ENCODE peak calls at places on chromosome 1, in eight cellular contexts. B, H, V, Q, Y, T, Z and C are unnamed samples.

GRCh38 chr1:180269848-180270766 is 40.0 kb downstream of the LHX4 start:
- DNase-seq in T (no peak), Z (no peak), H (peak; percentile 17), Q (no peak), V (no peak), B (no peak), Y (no peak), C (no peak)

GRCh38 chr1:33222381-33222780 is 33.9 kb upstream of the ZNF362 start:
- DNase-seq in H (peak; percentile 63), V (no peak), Z (no peak), B (no peak), Q (no peak), T (no peak), Y (no peak), C (no peak)

GRCh38 chr1:153345187-153346066 is 3.2 kb downstream of the PGLYRP4 start:
- DNase-seq in Z (peak; percentile 57), T (no peak), H (no peak), V (no peak), Q (no peak), B (no peak), Y (no peak), C (no peak)

GRCh38 chr1:8662380-8663072 is 154.9 kb downstream of the RERE start:
- DNase-seq in H (no peak), Z (no peak), Y (no peak), B (no peak), T (no peak), Q (no peak), V (no peak), C (no peak)

GRCh38 chr1:64401285-64401684 is 68.6 kb upstream of the CACHD1 start:
- DNase-seq in V (no peak), Y (no peak), B (no peak), Q (no peak), Z (no peak), H (no peak), T (no peak), C (no peak)

GRCh38 chr1:222189218-222189617 is 358.7 kb downstream of the HHIPL2 start:
- DNase-seq in Q (no peak), Z (no peak), Y (no peak), H (no peak), B (no peak), V (no peak), T (no peak), C (no peak)

GRCh38 chr1:224380003-224380402 is 23.3 kb downstream of the CNIH4 start:
- DNase-seq in Q (no peak), Z (peak; percentile 68), B (no peak), H (no peak), T (no peak), V (no peak), Y (no peak), C (no peak)

GRCh38 chr1:203880606-203881005 is 19.2 kb downstream of the SNRPE start:
- DNase-seq in Y (no peak), Z (no peak), H (no peak), B (no peak), V (no peak), Q (no peak), T (no peak), C (no peak)

GRCh38 chr1:225474986-225475820 is 47.4 kb upstream of the LBR start:
- DNase-seq in B (peak; percentile 59), Z (peak; percentile 65), H (no peak), V (peak; percentile 58), Y (no peak), Q (peak; percentile 84), T (peak; percentile 67), C (no peak)

GRCh38 chr1:220884109-220884980 is 5.1 kb downstream of the HLX start:
- DNase-seq in B (no peak), H (no peak), V (no peak), Y (no peak), T (no peak), Q (no peak), Z (no peak), C (no peak)

GRCh38 chr1:220880726-220881506 is 1.7 kb downstream of the HLX start:
- DNase-seq in Y (no peak), V (peak; percentile 32), H (no peak), B (peak; percentile 70), Z (no peak), T (peak; percentile 82), Q (no peak), C (no peak)

GRCh38 chr1:220879509-220880366 is 495 bp downstream of the HLX start:
- DNase-seq in V (peak; percentile 42), H (no peak), Y (no peak), Z (peak; percentile 24), B (peak; percentile 64), T (peak; percentile 46), Q (peak; percentile 54), C (no peak)

GRCh38 chr1:220880367-220880680 is 1.1 kb downstream of the HLX start:
- DNase-seq in H (no peak), T (peak; percentile 25), B (no peak), Z (no peak), Y (no peak), Q (no peak), V (no peak), C (no peak)

DNA sequence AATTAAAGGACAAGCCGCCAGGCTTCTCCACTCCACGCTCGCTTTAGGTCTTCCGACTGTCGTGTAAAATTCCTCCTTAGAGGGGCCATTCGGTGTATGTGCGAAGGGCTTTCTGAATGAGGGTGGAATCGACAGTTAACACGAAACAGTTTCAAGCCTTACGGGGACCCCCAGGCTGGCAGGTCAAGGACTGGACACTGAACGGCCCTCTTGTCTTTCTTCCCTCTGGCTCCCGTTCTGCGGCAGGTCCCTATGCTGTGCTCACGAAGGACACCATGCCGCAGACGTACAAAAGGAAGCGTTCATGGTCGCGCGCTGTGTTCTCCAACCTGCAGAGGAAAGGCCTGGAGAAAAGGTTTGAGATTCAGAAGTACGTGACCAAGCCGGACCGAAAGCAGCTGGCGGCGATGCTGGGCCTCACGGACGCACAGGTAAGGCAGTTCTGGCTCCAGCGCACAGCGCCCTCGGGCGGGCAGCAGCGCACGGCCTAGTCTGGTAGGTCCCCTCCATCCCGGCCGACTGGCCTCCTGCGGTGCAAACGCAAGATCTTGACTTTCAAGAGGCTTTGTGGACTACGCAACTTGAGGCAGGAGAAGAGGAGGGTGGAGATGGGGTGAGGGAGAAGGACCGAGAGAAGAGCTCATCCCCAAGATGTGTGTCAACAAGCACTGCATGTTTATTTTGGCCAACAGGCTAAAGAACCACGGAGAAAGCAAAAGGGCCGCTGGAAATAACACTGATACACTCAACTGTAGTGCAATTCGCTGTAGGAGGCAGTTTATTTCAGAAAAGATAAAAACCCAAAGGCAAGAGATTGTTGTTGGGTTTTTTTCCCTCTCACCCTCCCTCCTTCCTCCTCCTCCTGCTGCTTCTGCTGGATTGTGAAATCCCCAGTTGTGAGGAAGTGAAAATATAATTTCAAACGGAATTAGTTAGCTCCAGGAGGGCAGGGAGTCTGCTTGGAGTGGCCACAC is 3.0 kb downstream of the HLX start:
- DNase-seq in Q (no peak), Y (no peak), H (no peak), T (peak; percentile 84), V (no peak), B (no peak), Z (no peak), C (no peak)
- TF ChIP-seq CTCF in Q (no peak), Y (no peak), H (no peak), T (peak; percentile 39), V (no peak), B (peak; percentile 47), Z (no peak), C (no peak)

GRCh38 chr1:29239142-29239541 is 2.8 kb downstream of the PTPRU start:
- DNase-seq in Z (no peak), B (no peak), Y (no peak), V (peak; percentile 17), Q (no peak), T (no peak), H (peak; percentile 64), C (no peak)

GRCh38 chr1:29238601-29238964 is 2.3 kb downstream of the PTPRU start:
- DNase-seq in V (peak; percentile 5), T (no peak), Q (no peak), H (peak; percentile 15), B (no peak), Y (no peak), Z (no peak), C (no peak)

GRCh38 chr1:29240986-29241385 is 4.7 kb downstream of the PTPRU start:
- DNase-seq in Z (no peak), Y (no peak), H (no peak), Q (no peak), B (no peak), T (no peak), V (no peak), C (no peak)

GRCh38 chr1:29237906-29238600 is 1.7 kb downstream of the PTPRU start:
- DNase-seq in Q (peak; percentile 25), Y (no peak), Z (no peak), H (peak; percentile 48), T (peak; percentile 21), V (peak; percentile 39), B (peak; percentile 58), C (no peak)

DNA sequence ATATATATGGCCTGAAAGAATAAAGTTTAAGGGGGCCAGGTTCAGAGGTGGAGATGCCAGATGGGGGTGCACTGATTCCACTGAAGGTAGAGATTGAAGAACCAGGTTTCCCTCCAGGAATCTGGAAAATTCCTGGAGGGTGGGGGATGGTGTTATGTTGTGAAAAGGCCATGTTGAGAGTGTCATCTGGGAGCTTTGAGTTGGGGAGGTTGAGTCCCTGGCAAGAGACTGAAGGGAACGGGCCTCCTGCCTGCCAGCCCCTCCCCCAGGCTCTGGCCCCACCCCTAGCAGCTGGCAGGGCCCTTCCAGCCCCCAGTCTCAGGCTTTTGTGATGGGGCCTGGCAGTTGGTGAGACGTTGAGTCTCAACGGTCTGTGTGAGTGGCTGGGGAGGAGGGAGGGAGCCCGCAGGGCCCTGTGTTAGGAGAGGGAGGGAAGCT is 4.1 kb downstream of the PTPRU start:
- DNase-seq in Y (no peak), H (no peak), T (no peak), Z (no peak), Q (no peak), B (no peak), V (no peak), C (no peak)
- TF ChIP-seq CTCF in Y (peak; percentile 45), H (peak; percentile 44), T (no peak), Z (no peak), Q (no peak), B (no peak), V (no peak), C (peak; percentile 12)

DNA sequence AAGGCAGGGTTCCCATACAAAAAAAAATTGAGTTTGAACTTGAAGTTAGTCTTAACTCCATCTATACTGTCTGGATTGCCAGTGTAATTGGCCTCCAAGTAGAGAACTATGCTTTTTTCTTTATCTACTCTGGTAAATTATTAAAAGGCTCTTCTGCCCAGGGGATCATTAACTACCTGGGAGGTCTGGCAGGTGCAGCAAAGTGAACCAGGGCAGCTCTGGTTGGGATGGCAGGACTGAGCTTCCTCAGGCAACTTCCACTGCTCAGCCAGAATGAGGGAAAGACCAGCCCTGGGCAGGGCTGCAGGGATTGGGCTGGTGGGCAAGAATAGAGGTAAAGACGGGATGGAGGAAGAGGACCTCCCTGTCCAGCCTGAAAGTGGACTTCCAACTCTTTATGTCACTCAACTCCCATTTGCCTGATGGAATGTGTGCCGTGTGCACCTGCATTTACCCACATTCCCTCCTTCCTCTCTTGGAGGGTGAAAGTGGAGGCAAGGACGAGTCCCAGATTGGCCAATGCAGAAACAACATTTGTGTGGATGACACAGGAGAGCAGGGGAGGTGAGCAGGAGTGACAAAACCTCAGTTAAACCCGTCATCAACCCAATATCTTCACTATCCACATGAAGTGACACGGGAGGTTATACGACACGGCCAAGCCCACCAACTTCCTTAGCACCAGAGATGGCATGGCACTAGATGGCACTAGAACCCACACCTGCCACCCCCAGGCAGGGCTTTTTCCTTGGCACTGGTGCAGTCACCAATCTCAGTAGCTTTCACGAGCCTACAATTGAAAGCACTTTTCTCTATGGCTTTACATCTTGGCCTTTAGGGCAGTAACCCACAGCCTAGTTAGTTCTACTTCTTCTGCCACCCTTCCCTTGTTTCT is 25.2 kb downstream of the CCN1 start:
- DNase-seq in Z (no peak), B (no peak), V (peak; percentile 32), Q (no peak), T (no peak), H (no peak), Y (peak; percentile 30), C (no peak)
- TF ChIP-seq CTCF in Z (no peak), B (peak; percentile 43), V (peak; percentile 28), Q (no peak), T (no peak), H (peak; percentile 21), Y (peak; percentile 64), C (no peak)

GRCh38 chr1:89953072-89953626 is 41.8 kb upstream of the ZNF326 start:
- DNase-seq in Y (peak; percentile 59), V (peak; percentile 82), B (no peak), Z (peak; percentile 54), H (peak; percentile 96), T (peak; percentile 91), Q (no peak), C (peak; percentile 46)
- TF ChIP-seq CTCF in Y (peak; percentile 22), V (peak; percentile 29), B (peak; percentile 52), Z (peak; percentile 30), H (peak; percentile 52), T (no peak), Q (no peak), C (no peak)